ENCODE peak calls at places on chromosomes 11 and 22, in nine cellular contexts. O is transverse colon, R is GM23338, K is K562, U is stomach, J is SK-N-MC, D is prostate gland, W is HL-60, Q is HCT116. A is an unnamed sample.

GRCh38 chr22:18101536-18101935 is 9.1 kb upstream of the TUBA8 start:
- DNase-seq in O (no peak), R (no peak), K (no peak), U (no peak), J (no peak), D (no peak), W (peak), Q (no peak), A (peak)

GRCh38 chr22:19291218-19291579 is 320 bp downstream of the CLTCL1 start:
- DNase-seq in O (peak), R (peak), K (peak), U (peak), J (no peak), D (peak), W (peak), Q (no peak), A (no peak)

GRCh38 chr11:67522338-67522737 is 908 bp downstream of the CABP2 start:
- DNase-seq in O (no peak), R (no peak), K (no peak), U (no peak), J (no peak), D (no peak), W (no peak), Q (no peak), A (no peak)

GRCh38 chr11:19713221-19714092 is 820 bp downstream of the NAV2 start:
- DNase-seq in O (no peak), R (peak), K (no peak), U (no peak), J (no peak), D (no peak), W (no peak), Q (no peak), A (peak)

GRCh38 chr22:22156348-22156715 is 88.3 kb upstream of the VPREB1 start:
- DNase-seq in O (no peak), R (no peak), K (no peak), U (no peak), J (no peak), D (no peak), W (no peak), Q (no peak), A (no peak)

GRCh38 chr22:44260216-44261035 is 52.3 kb downstream of the SHISAL1 start:
- DNase-seq in O (no peak), R (no peak), K (no peak), U (no peak), J (no peak), D (no peak), W (no peak), Q (no peak), A (peak)

GRCh38 chr11:64265176-64266160 is 14.1 kb downstream of the PLCB3 start:
- DNase-seq in O (no peak), R (no peak), K (no peak), U (no peak), J (no peak), D (no peak), W (no peak), Q (no peak), A (peak)

GRCh38 chr11:2131371-2132228 is 7.6 kb downstream of the IGF2 start:
- DNase-seq in O (no peak), R (no peak), K (no peak), U (no peak), J (no peak), D (no peak), W (no peak), Q (no peak), A (no peak)

GRCh38 chr11:31995525-31996123 is 95.2 kb upstream of the RCN1 start:
- DNase-seq in O (no peak), R (no peak), K (no peak), U (no peak), J (no peak), D (no peak), W (no peak), Q (no peak), A (no peak)

GRCh38 chr11:131889146-131889577 is 518.7 kb downstream of the NTM start:
- DNase-seq in O (no peak), R (peak), K (no peak), U (no peak), J (no peak), D (no peak), W (no peak), Q (no peak), A (no peak)

GRCh38 chr11:117096140-117096972 is 1.9 kb downstream of the SIK3 start:
- DNase-seq in O (peak), R (peak), K (peak), U (no peak), J (no peak), D (no peak), W (peak), Q (no peak), A (no peak)

GRCh38 chr22:49297871-49298721 is 529.6 kb downstream of the BRD1 start:
- DNase-seq in O (no peak), R (no peak), K (no peak), U (peak), J (no peak), D (no peak), W (no peak), Q (no peak), A (peak)

GRCh38 chr11:75275581-75275980 is 35.0 kb downstream of the TPBGL start:
- DNase-seq in O (peak), R (peak), K (no peak), U (peak), J (no peak), D (no peak), W (peak), Q (no peak), A (peak)

GRCh38 chr11:10990160-10990559 is 132.3 kb upstream of the ZBED5 start:
- DNase-seq in O (no peak), R (no peak), K (peak), U (no peak), J (no peak), D (no peak), W (peak), Q (no peak), A (no peak)

GRCh38 chr11:93131709-93132108 is 66.1 kb downstream of the SLC36A4 start:
- DNase-seq in O (no peak), R (peak), K (no peak), U (no peak), J (no peak), D (no peak), W (peak), Q (no peak), A (no peak)

GRCh38 chr11:71542856-71543743 is 5.1 kb upstream of the KRTAP5-9 start:
- DNase-seq in O (no peak), R (no peak), K (no peak), U (no peak), J (no peak), D (no peak), W (peak), Q (no peak), A (no peak)

GRCh38 chr11:119421941-119422504 is 949 bp downstream of the THY1 start:
- DNase-seq in O (no peak), R (peak), K (no peak), U (no peak), J (no peak), D (no peak), W (no peak), Q (no peak), A (no peak)

GRCh38 chr11:64846998-64847666 is 2.7 kb upstream of the CDC42BPG start:
- DNase-seq in O (peak), R (peak), K (peak), U (peak), J (peak), D (peak), W (peak), Q (peak), A (peak)

GRCh38 chr22:29702025-29702930 is 17.5 kb upstream of the CABP7 start:
- DNase-seq in O (peak), R (no peak), K (no peak), U (no peak), J (no peak), D (no peak), W (no peak), Q (no peak), A (no peak)

GRCh38 chr11:71563401-71563800 is 2.0 kb upstream of the KRTAP5-10 start:
- DNase-seq in O (no peak), R (peak), K (peak), U (no peak), J (no peak), D (no peak), W (peak), Q (peak), A (no peak)

GRCh38 chr22:42080287-42080686 is 787 bp downstream of the SMDT1 start:
- DNase-seq in O (peak), R (peak), K (peak), U (peak), J (no peak), D (peak), W (no peak), Q (no peak), A (peak)

GRCh38 chr11:66100272-66101037 is 30.4 kb downstream of the PACS1 start:
- DNase-seq in O (peak), R (peak), K (no peak), U (peak), J (no peak), D (peak), W (peak), Q (no peak), A (peak)
- TF ChIP-seq POLR2AphosphoS5 in O (no peak), R (no peak), K (no peak), U (no peak), J (no peak), D (peak), W (no peak), Q (no peak), A (peak)

GRCh38 chr11:114466742-114467141 is 27.5 kb downstream of the REXO2 start:
- DNase-seq in O (no peak), R (no peak), K (no peak), U (no peak), J (no peak), D (no peak), W (no peak), Q (no peak), A (no peak)

DNA sequence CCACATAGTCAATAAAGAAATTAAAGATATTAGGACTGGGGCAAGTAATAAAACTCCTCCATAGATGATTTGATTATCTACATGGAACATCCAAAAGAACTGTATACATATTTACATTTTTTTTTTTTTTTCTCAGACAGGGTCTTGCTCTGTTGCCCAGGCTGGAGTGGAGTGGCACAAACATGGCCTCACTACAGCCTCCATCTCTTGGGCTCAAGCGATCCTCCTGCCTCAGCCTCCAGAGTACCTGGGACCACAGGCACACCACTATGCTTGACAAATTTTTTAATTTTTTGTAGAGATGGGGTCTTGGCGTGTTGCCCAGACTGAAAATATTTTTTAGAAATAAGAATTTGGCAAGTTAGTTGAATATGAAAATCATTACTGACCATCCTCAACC is 24.7 kb downstream of the REXO2 start:
- DNase-seq in O (no peak), R (no peak), K (no peak), U (no peak), J (no peak), D (no peak), W (no peak), Q (no peak), A (no peak)
- TF ChIP-seq POLR2AphosphoS5 in O (no peak), R (no peak), K (no peak), U (no peak), J (no peak), D (no peak), W (no peak), Q (no peak), A (no peak)

GRCh38 chr11:24086921-24087320 is 409.9 kb upstream of the LUZP2 start:
- DNase-seq in O (no peak), R (no peak), K (no peak), U (no peak), J (no peak), D (no peak), W (no peak), Q (no peak), A (no peak)

GRCh38 chr11:24078056-24078455 is 418.8 kb upstream of the LUZP2 start:
- DNase-seq in O (no peak), R (no peak), K (no peak), U (no peak), J (no peak), D (no peak), W (no peak), Q (no peak), A (no peak)

GRCh38 chr11:24082241-24082640 is 414.6 kb upstream of the LUZP2 start:
- DNase-seq in O (no peak), R (no peak), K (no peak), U (no peak), J (no peak), D (no peak), W (no peak), Q (no peak), A (no peak)

GRCh38 chr11:24082860-24083259 is 414.0 kb upstream of the LUZP2 start:
- DNase-seq in O (no peak), R (no peak), K (no peak), U (no peak), J (no peak), D (no peak), W (no peak), Q (no peak), A (no peak)
- TF ChIP-seq POLR2AphosphoS5 in O (no peak), R (no peak), K (no peak), U (no peak), J (no peak), D (no peak), W (no peak), Q (no peak), A (no peak)

DNA sequence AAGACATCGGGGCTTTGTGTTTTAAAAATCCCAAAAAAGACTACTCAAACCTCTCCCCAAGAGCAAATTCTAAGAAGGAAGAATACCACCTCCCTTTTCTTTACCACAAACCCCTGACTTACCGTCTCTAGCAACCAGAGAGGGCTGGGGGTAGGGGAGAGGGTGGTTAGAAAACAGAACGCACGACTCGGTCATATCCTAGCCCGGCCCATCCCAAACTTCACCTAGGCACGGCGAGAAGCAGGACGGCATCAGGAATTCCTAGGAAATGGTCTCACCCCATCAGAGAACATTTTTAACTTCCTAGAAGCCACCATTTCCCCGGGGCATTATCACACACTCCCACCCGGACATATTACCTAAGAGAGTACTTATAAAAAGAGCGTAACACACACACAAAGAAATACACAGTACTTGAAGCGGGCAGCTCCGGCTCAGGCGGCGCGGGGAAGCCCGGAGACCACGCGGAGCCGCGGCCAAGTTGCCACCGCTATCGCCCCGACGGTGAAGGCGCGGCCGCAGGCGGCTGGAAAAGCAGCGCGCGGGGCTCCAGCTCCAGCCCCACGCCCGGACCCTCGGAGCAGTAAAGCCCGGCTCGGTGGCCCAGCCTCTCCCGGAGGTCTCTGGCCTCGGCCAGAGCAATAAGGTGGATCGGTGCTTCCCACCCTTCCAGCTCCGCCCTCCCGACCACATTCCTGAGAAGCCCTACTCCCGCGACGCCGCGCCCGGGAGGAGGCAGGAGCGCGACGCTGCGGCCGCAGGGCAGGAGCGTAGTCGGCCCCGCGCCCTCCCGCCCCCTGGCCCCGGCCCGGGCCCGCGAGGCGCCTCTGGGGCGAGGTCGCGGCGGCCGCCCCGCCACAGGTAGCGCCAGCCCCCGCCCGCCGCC is 897 bp downstream of the RRAS2 start:
- DNase-seq in O (peak), R (peak), K (peak), U (peak), J (no peak), D (peak), W (no peak), Q (peak), A (peak)
- TF ChIP-seq POLR2AphosphoS5 in O (peak), R (peak), K (no peak), U (no peak), J (no peak), D (no peak), W (no peak), Q (peak), A (peak)

DNA sequence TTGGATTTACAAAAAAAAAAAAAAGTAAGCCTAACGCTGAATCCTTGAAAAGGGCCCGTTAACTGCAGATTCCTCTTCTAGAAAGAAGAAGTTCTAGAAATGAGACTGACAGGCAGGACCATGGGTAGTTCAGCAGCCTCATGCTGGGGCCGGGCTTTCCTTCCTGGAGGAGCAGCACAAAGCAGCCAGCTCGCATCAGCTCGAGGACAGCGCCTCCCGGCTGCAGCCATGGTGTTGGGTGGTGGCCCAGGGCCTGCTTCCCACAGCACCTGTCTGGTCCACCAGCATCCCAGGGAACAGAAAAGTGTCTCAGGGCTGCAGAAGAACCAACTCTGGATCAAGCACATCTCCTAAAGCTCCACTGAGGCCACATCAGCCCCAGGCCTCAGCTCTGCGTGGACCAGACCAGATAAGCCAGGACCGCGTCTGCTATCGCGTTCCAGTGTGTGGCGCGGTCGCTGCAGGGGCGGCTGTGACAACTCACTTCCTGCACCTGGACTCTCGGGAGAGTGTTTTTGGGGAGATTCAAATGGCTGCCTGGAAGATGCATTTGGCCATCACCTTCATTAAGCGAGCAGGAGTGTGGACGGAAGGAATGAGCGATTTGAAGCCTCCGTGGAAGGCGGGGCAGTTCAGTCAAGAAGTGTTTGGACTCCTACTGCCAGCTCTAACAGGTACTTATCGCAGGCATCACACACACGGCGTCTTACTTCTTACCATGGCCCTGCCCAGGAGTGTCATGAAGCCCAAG is 53.5 kb downstream of the MYH9 start:
- DNase-seq in O (peak), R (peak), K (peak), U (no peak), J (no peak), D (peak), W (peak), Q (no peak), A (peak)
- TF ChIP-seq POLR2AphosphoS5 in O (no peak), R (no peak), K (peak), U (peak), J (no peak), D (no peak), W (no peak), Q (no peak), A (peak)

GRCh38 chr11:66112640-66113098 is 42.6 kb downstream of the PACS1 start:
- DNase-seq in O (peak), R (no peak), K (no peak), U (no peak), J (no peak), D (no peak), W (no peak), Q (no peak), A (no peak)

GRCh38 chr11:66116576-66117361 is 46.7 kb downstream of the PACS1 start:
- DNase-seq in O (no peak), R (no peak), K (no peak), U (no peak), J (no peak), D (no peak), W (no peak), Q (no peak), A (no peak)

GRCh38 chr11:66113132-66113856 is 43.2 kb downstream of the PACS1 start:
- DNase-seq in O (no peak), R (no peak), K (no peak), U (no peak), J (no peak), D (no peak), W (no peak), Q (peak), A (no peak)

GRCh38 chr11:66118847-66119246 is 48.8 kb downstream of the PACS1 start:
- DNase-seq in O (no peak), R (no peak), K (no peak), U (no peak), J (no peak), D (no peak), W (no peak), Q (no peak), A (no peak)

GRCh38 chr11:66115638-66116410 is 45.8 kb downstream of the PACS1 start:
- DNase-seq in O (no peak), R (no peak), K (no peak), U (no peak), J (no peak), D (no peak), W (no peak), Q (no peak), A (no peak)
- TF ChIP-seq POLR2AphosphoS5 in O (no peak), R (no peak), K (no peak), U (no peak), J (no peak), D (no peak), W (no peak), Q (no peak), A (no peak)

GRCh38 chr22:50704510-50705218 is 32.0 kb downstream of the SHANK3 start:
- DNase-seq in O (no peak), R (no peak), K (no peak), U (no peak), J (no peak), D (no peak), W (no peak), Q (no peak), A (peak)
- TF ChIP-seq POLR2AphosphoS5 in O (no peak), R (no peak), K (no peak), U (no peak), J (no peak), D (no peak), W (no peak), Q (no peak), A (no peak)

DNA sequence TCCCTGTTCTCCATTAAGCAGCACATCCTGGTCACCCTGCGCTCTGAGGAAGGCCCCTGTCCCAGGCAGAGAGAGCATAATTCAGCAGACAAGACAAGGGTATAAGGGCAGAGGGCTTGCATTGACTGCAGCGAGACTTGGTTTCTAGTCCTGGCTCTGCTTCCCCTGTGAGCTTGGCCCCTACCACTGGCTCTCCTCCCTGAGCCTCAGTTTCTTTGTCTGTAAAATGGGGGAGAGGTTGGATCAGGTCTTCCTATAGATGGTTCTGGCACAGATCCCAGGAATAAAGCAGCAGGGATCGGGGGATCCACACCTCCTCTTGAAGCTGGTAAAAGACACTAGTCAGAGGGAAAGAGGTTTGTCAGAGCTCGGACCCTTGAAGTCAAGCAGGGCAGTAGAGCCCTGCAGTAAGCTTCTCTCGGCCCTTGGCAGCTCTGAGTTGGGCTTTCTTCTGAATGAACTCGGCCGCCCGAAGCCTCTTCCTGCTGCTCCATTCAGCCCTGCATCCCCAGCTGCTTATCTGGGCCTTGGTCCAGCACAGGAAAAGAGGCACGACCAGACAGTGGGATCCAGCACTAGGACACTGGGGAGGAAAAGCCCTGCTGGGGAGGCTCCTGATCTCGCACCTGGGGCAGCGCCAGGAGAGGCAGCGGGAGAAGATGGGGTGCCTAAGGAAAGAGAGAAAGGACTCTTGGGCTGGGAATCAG is 2.1 kb downstream of the CREB3L1 start:
- DNase-seq in O (peak), R (no peak), K (peak), U (peak), J (no peak), D (peak), W (no peak), Q (no peak), A (no peak)
- TF ChIP-seq POLR2AphosphoS5 in O (no peak), R (no peak), K (no peak), U (no peak), J (no peak), D (peak), W (no peak), Q (no peak), A (peak)